ENCODE peak calls at places on chromosomes 4 and X, in ten cellular contexts. Z, T, H, E, X, F, U, W, S and G are unnamed samples.

GRCh38 chr4:84324850-84325249 is 174.2 kb downstream of the NKX6-1 start:
- DNase-seq in X (no peak), E (no peak), T (no peak), H (no peak), S (no peak), Z (no peak), W (no peak), F (peak; percentile 24), U (no peak), G (no peak)

GRCh38 chr4:40573593-40574311 is 55.9 kb downstream of the RBM47 start:
- DNase-seq in U (no peak), F (no peak), E (no peak), X (no peak), Z (no peak), H (no peak), S (no peak), T (no peak), W (no peak), G (no peak)

GRCh38 chrX:53716328-53717088 is 30.0 kb upstream of the HUWE1 start:
- DNase-seq in W (no peak), T (no peak), X (no peak), H (peak; percentile 38), U (no peak), E (no peak), Z (no peak), S (peak; percentile 49), F (no peak), G (no peak)

GRCh38 chrX:130330706-130331105 is 9.0 kb upstream of the SLC25A14 start:
- DNase-seq in W (peak; percentile 56), H (no peak), U (peak; percentile 1), S (peak; percentile 39), X (no peak), T (peak; percentile 40), Z (peak; percentile 55), F (peak; percentile 54), E (peak; percentile 44), G (peak; percentile 67)

GRCh38 chrX:25433307-25433706 is 417.5 kb upstream of the ARX start:
- DNase-seq in U (no peak), Z (no peak), X (no peak), F (no peak), E (no peak), W (no peak), T (no peak), H (no peak), S (no peak), G (no peak)

GRCh38 chrX:53918697-53919096 is 125.6 kb downstream of the PHF8 start:
- DNase-seq in U (no peak), E (no peak), S (no peak), Z (no peak), T (no peak), H (no peak), X (no peak), W (no peak), F (no peak), G (peak; percentile 46)

GRCh38 chr4:110876866-110877265 is 254.0 kb upstream of the PITX2 start:
- DNase-seq in E (no peak), F (peak; percentile 9), T (no peak), W (no peak), X (no peak), U (no peak), S (no peak), H (no peak), Z (no peak), G (no peak)

GRCh38 chr4:7398104-7398423 is 36.7 kb downstream of the PSAPL1 start:
- DNase-seq in T (no peak), U (no peak), Z (peak; percentile 9), E (peak; percentile 81), F (peak; percentile 82), X (no peak), H (no peak), W (no peak), S (peak; percentile 25), G (peak; percentile 71)

GRCh38 chr4:72295966-72296557 is 264.3 kb downstream of the NPFFR2 start:
- DNase-seq in U (no peak), F (peak; percentile 85), T (peak; percentile 53), Z (peak; percentile 25), X (no peak), S (peak; percentile 69), W (no peak), E (no peak), H (no peak), G (no peak)

GRCh38 chrX:135330709-135331108 is 21.4 kb downstream of the ETDC start:
- DNase-seq in E (no peak), X (no peak), F (no peak), U (no peak), W (no peak), H (no peak), Z (no peak), T (no peak), S (no peak), G (no peak)

GRCh38 chr4:185307136-185307950 is 88.4 kb downstream of the LRP2BP start:
- DNase-seq in T (no peak), E (no peak), Z (peak; percentile 38), F (no peak), S (no peak), X (no peak), H (no peak), U (no peak), W (no peak), G (no peak)

GRCh38 chrX:48703642-48704481 is 7.3 kb downstream of the SUV39H1 start:
- DNase-seq in X (peak; percentile 36), H (no peak), U (peak; percentile 27), E (no peak), W (no peak), F (no peak), S (peak; percentile 44), T (peak; percentile 27), Z (no peak), G (no peak)

GRCh38 chrX:37830371-37830770 is 17.0 kb downstream of the DYNLT3 start:
- DNase-seq in U (no peak), T (peak; percentile 64), X (no peak), H (no peak), W (no peak), Z (no peak), S (peak; percentile 22), F (no peak), E (no peak), G (no peak)

GRCh38 chrX:55111578-55112254 is 22.9 kb downstream of the PAGE2 start:
- DNase-seq in S (no peak), E (no peak), W (no peak), T (no peak), F (no peak), U (no peak), Z (no peak), H (no peak), X (no peak), G (no peak)

GRCh38 chrX:109774706-109775105 is 41.6 kb upstream of the ACSL4 start:
- DNase-seq in E (no peak), F (no peak), H (no peak), U (no peak), W (no peak), Z (peak; percentile 71), S (peak; percentile 73), X (no peak), T (peak; percentile 70), G (no peak)

GRCh38 chrX:118347131-118347530 is 1.2 kb downstream of the WDR44 start:
- DNase-seq in W (no peak), T (peak; percentile 32), Z (peak; percentile 53), X (no peak), U (no peak), S (peak; percentile 45), F (no peak), E (no peak), H (no peak), G (no peak)

GRCh38 chr4:11053601-11054000 is 369.0 kb upstream of the CLNK start:
- DNase-seq in U (no peak), Z (no peak), F (no peak), X (no peak), S (no peak), T (no peak), H (no peak), E (no peak), W (no peak), G (no peak)

GRCh38 chrX:30680618-30681017 is 27.4 kb downstream of the GK start:
- DNase-seq in W (no peak), X (no peak), H (no peak), S (no peak), Z (no peak), U (no peak), F (no peak), E (no peak), T (no peak), G (no peak)

GRCh38 chr4:105632599-105632998 is 75.9 kb downstream of the INTS12 start:
- DNase-seq in T (no peak), X (no peak), U (no peak), Z (no peak), H (no peak), F (no peak), E (no peak), W (no peak), S (no peak), G (no peak)

GRCh38 chrX:17104433-17104832 is 158.0 kb downstream of the REPS2 start:
- DNase-seq in Z (no peak), S (no peak), W (no peak), T (no peak), F (no peak), U (no peak), X (no peak), H (no peak), E (no peak), G (no peak)

GRCh38 chr4:186927624-186928023 is 204.0 kb upstream of the FAT1 start:
- DNase-seq in F (no peak), U (no peak), T (no peak), W (no peak), H (no peak), E (no peak), Z (no peak), X (no peak), S (no peak), G (no peak)